ENCODE peak calls at places on chromosomes 7 and 10, in five cellular contexts. N is transverse colon, O is A673, S is WERI-Rb-1, V is astrocyte of the spinal cord. Q is an unnamed sample.

GRCh38 chr10:42491001-42491592 is 147.3 kb downstream of the ZNF33B start:
- DNase-seq in O (no peak), V (no peak), N (no peak), S (no peak), Q (peak; percentile 52)

GRCh38 chr10:124145109-124145860 is 51.9 kb upstream of the CHST15 start:
- DNase-seq in S (no peak), N (peak; percentile 46), V (no peak), O (peak; percentile 59), Q (peak; percentile 63)

GRCh38 chr10:50318129-50318528 is 66.8 kb upstream of the ASAH2 start:
- DNase-seq in N (no peak), S (no peak), V (no peak), O (no peak), Q (no peak)

GRCh38 chr7:30521532-30521931 is 16.9 kb upstream of the GGCT start:
- DNase-seq in O (no peak), N (no peak), S (no peak), V (no peak), Q (peak; percentile 56)

GRCh38 chr7:71829499-71829898 is 582.6 kb downstream of the CALN1 start:
- DNase-seq in V (no peak), N (no peak), S (no peak), O (no peak), Q (no peak)

GRCh38 chr10:26706206-26706605 is 8.7 kb downstream of the PDSS1 start:
- DNase-seq in N (no peak), S (no peak), V (no peak), O (no peak), Q (no peak)

GRCh38 chr7:123460616-123461015 is 73.8 kb downstream of the IQUB start:
- DNase-seq in S (no peak), N (no peak), O (no peak), V (peak; percentile 90), Q (peak; percentile 10)

GRCh38 chr7:116447436-116447835 is 52.1 kb upstream of the CAV2 start:
- DNase-seq in S (no peak), O (no peak), N (no peak), V (no peak), Q (no peak)

GRCh38 chr10:60222060-60222459 is 167.6 kb downstream of the ANK3 start:
- DNase-seq in V (no peak), O (no peak), N (no peak), S (no peak), Q (no peak)

GRCh38 chr7:26117142-26117807 is 34.7 kb upstream of the NFE2L3 start:
- DNase-seq in O (peak; percentile 25), S (peak; percentile 79), N (no peak), V (no peak), Q (no peak)

GRCh38 chr7:4806983-4807625 is 31.7 kb downstream of the AP5Z1 start:
- DNase-seq in S (no peak), N (no peak), O (no peak), V (no peak), Q (no peak)

GRCh38 chr10:132879408-132880147 is 62.8 kb downstream of the CFAP46 start:
- DNase-seq in N (no peak), S (no peak), O (no peak), V (no peak), Q (no peak)

GRCh38 chr10:85527610-85528317 is 838.8 kb downstream of the GRID1 start:
- DNase-seq in O (no peak), N (no peak), V (no peak), S (no peak), Q (no peak)

GRCh38 chr7:5218564-5219360 is 28.7 kb downstream of the WIPI2 start:
- DNase-seq in N (peak; percentile 59), V (no peak), S (no peak), O (no peak), Q (no peak)

GRCh38 chr10:25493122-25493893 is 318.5 kb downstream of the GPR158 start:
- DNase-seq in V (peak; percentile 88), O (peak; percentile 41), S (no peak), N (no peak), Q (no peak)

GRCh38 chr10:26468691-26469090 is 30.6 kb downstream of the APBB1IP start:
- DNase-seq in O (no peak), S (no peak), V (no peak), N (peak; percentile 33), Q (no peak)

GRCh38 chr7:158976468-158976848 is 120.1 kb downstream of the DYNC2I1 start:
- DNase-seq in N (no peak), V (no peak), O (no peak), S (peak; percentile 39), Q (peak; percentile 1)

GRCh38 chr10:126387041-126387908 is 1.0 kb downstream of the ADAM12 start:
- DNase-seq in N (peak; percentile 70), O (peak; percentile 63), V (peak; percentile 91), S (peak; percentile 69), Q (peak; percentile 77)

GRCh38 chr7:11524476-11525398 is 307.3 kb downstream of the THSD7A start:
- DNase-seq in N (no peak), S (no peak), V (no peak), O (peak; percentile 20), Q (no peak)

GRCh38 chr7:106652092-106652491 is 8.9 kb downstream of the CCDC71L start:
- DNase-seq in O (no peak), V (no peak), N (no peak), S (no peak), Q (no peak)

GRCh38 chr7:96319444-96319843 is 2.5 kb downstream of the SLC25A13 start:
- DNase-seq in S (no peak), O (no peak), V (no peak), N (no peak), Q (no peak)

GRCh38 chr10:77245953-77246352 is 391.7 kb downstream of the KCNMA1 start:
- DNase-seq in S (no peak), N (no peak), O (peak; percentile 25), V (no peak), Q (peak; percentile 85)

GRCh38 chr7:130369110-130369711 is 11.1 kb upstream of the CPA1 start:
- DNase-seq in O (no peak), S (no peak), N (no peak), V (no peak), Q (peak; percentile 99)

GRCh38 chr7:33048704-33049103 is 13.9 kb downstream of the NT5C3A start:
- DNase-seq in N (no peak), V (no peak), S (no peak), O (no peak), Q (no peak)

GRCh38 chr7:33054261-33054964 is 8.2 kb downstream of the NT5C3A start:
- DNase-seq in S (no peak), N (no peak), V (no peak), O (no peak), Q (no peak)

GRCh38 chr7:33048257-33048656 is 14.3 kb downstream of the NT5C3A start:
- DNase-seq in N (no peak), V (no peak), O (no peak), S (no peak), Q (no peak)

GRCh38 chr7:33053716-33054115 is 8.9 kb downstream of the NT5C3A start:
- DNase-seq in V (no peak), N (no peak), O (no peak), S (no peak), Q (no peak)

DNA sequence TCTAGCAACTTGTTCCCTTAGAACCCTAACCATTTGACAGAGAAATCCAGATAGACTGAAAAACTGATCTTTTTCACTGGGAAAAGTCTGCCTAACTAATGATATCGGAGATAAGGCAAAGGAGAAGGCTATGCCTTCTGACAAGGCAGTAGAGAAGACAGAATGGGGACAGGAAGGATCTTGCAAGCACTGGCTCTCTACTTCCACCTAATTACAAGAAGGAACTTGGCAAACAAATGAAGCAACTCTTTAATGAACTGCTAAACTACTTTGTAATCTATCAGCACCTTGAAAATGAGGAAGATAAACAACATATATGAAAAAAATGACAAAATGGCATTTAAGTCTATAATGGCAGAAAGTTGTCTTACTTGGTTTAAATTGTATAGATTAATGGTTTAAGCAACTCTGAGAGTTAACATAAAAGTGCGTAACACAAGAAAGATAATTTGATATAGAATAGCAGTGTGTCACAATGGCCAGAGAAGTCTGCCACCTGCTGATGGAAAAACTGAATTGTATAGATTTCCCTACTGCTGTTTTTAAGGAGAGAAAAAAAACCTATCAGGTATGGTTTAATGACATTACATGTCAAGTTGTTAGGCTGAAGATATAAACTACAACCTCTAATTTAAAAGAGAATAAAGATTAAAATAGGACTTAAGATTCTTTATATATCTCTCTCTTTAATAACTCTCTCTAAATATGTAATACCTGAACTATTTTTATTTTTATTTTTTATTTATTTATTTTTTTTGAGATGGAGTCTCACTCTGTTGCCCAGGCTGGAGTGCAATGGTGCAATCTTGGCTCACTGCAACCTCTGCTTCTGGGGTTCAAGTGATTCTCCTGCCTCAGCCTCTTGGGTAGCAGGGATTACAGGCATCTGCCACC is 11.9 kb downstream of the NT5C3A start:
- DNase-seq in O (peak; percentile 76), N (no peak), V (peak; percentile 62), S (no peak), Q (peak; percentile 54)
- TF ChIP-seq CTCF in O (peak; percentile 78), N (peak; percentile 79), V (peak; percentile 67), S (peak; percentile 25), Q (peak; percentile 71)

DNA sequence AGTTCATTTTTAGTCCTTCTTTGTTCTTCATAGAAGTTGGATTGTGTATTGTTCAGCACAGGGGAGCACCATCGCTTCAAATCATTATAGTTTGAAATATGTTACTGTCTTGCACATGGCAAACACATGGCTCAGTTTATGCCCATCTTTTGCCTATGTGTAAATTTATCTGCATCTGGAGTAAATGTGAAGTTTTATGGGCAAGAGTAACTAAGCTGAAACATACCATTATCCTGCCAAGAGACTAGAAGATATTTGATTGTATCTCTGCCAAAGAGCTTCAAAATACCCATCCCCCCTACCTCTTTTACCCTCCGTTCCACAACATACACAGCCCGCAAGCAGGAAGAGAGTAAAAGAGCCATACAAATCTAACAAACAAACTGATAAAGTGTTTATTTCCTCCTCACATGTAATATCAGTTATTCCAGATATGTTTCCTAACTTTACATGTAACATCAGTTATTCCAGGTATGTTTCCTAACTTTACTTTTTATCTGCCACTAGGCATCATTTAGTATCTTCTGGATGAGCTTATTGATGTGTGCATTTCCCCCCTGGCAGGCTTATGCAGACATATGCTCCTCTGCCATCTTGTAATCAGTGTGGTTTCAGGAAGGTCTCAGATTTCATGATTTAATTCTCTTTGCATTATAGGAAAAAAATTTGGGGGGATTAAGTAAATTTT is 127.7 kb downstream of the SRI start:
- DNase-seq in V (no peak), S (no peak), N (no peak), O (peak; percentile 39), Q (no peak)
- H3K4me3 ChIP-seq in V (no peak overlapping the region), S (no peak overlapping the region), N (no peak overlapping the region), O (no peak overlapping the region), Q (no peak overlapping the region)

DNA sequence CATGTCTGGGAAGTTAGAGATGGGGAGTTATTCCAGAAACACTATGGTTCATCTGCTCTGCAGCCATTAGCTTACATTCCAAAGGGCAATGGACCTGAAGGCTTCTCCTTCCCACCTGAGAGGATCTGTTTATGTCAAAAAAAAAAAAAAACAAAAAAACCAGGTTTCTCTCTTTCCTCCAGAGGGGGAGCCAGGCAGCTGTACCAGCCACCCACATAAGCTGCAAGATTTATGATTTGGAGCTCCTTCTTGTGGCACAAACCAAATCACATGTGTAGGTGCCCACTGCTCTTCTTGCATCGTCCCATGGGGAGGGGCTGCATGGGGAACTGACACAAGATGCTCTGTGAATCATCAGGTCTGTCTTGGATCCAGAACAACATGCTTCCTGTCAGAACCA is 231.6 kb upstream of the IGFBP3 start:
- DNase-seq in O (no peak), V (no peak), N (no peak), S (no peak), Q (peak; percentile 11)
- TF ChIP-seq CTCF in O (no peak), V (no peak), N (no peak), S (no peak), Q (no peak)

DNA sequence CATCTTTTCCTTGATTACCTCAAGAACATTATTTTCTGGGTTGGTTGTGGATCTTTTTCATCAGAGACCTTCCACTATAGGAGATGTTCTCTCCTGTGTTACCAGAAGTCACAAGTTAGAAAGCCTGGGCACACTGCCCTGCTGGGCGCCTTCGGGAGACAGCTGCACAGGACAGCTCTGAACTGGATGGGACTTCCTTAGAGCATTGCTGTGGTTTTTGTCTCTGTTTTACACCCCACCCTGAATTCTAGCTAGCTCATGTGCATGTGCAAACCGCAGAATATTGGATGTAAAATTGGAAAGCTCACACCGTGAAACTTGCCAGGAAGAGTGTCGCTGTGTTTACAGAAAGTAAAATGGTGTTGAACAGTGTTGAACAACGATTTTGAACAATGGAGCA is 54.4 kb upstream of the SEC61G start:
- DNase-seq in O (no peak), S (no peak), N (no peak), V (peak; percentile 7), Q (peak; percentile 48)
- H3K4me3 ChIP-seq in O (no peak overlapping the region), S (no peak overlapping the region), N (no peak overlapping the region), V (no peak overlapping the region), Q (no peak overlapping the region)